ENCODE peak calls at places on chromosomes 12 and 14, in six cellular contexts. L is transverse colon, G is K562, X is HAP-1, P is pancreas, U is hepatocyte. H is an unnamed sample. For H3K9me3, the result is how much of the 10 kb centered on the place peaks cover.

GRCh38 chr12:85641796-85642195 is 194.4 kb downstream of the RASSF9 start:
- DNase-seq in L (no peak), G (no peak), X (no peak), P (no peak), U (no peak), H (no peak)

GRCh38 chr12:61891632-61892031 is 368.6 kb upstream of the USP15 start:
- DNase-seq in L (no peak), G (no peak), X (no peak), P (no peak), U (peak), H (no peak)

GRCh38 chr12:5264006-5264405 is 167.9 kb upstream of the NTF3 start:
- DNase-seq in L (no peak), G (peak), X (no peak), P (no peak), U (peak), H (no peak)

GRCh38 chr14:68638056-68638816 is 154.6 kb downstream of the ZFP36L1 start:
- DNase-seq in L (no peak), G (no peak), X (no peak), P (no peak), U (peak), H (no peak)

GRCh38 chr14:60590907-60591510 is 58.3 kb downstream of the SIX1 start:
- DNase-seq in L (no peak), G (no peak), X (no peak), P (no peak), U (no peak), H (no peak)

GRCh38 chr14:38866461-38866860 is 236.6 kb downstream of the SEC23A start:
- DNase-seq in L (no peak), G (no peak), X (no peak), P (no peak), U (peak), H (no peak)

GRCh38 chr12:123057505-123058265 is 77.2 kb downstream of the ARL6IP4 start:
- DNase-seq in L (no peak), G (no peak), X (no peak), P (peak), U (no peak), H (no peak)

GRCh38 chr12:89484470-89484869 is 40.1 kb downstream of the GALNT4 start:
- DNase-seq in L (no peak), G (no peak), X (no peak), P (no peak), U (no peak), H (no peak)

GRCh38 chr14:96206461-96206860 is 1.8 kb downstream of the BDKRB2 start:
- DNase-seq in L (peak), G (peak), X (no peak), P (no peak), U (no peak), H (no peak)

GRCh38 chr12:126286203-126286602 is 1221.0 kb downstream of the AACS start:
- DNase-seq in L (no peak), G (no peak), X (no peak), P (no peak), U (no peak), H (no peak)

GRCh38 chr14:42504433-42504832 is 897.8 kb downstream of the LRFN5 start:
- DNase-seq in L (no peak), G (no peak), X (no peak), P (no peak), U (no peak), H (no peak)
- H3K9me3 ChIP-seq in L (under half), G (under half), X (under half), P (under half), U (under half), H (under half)

DNA sequence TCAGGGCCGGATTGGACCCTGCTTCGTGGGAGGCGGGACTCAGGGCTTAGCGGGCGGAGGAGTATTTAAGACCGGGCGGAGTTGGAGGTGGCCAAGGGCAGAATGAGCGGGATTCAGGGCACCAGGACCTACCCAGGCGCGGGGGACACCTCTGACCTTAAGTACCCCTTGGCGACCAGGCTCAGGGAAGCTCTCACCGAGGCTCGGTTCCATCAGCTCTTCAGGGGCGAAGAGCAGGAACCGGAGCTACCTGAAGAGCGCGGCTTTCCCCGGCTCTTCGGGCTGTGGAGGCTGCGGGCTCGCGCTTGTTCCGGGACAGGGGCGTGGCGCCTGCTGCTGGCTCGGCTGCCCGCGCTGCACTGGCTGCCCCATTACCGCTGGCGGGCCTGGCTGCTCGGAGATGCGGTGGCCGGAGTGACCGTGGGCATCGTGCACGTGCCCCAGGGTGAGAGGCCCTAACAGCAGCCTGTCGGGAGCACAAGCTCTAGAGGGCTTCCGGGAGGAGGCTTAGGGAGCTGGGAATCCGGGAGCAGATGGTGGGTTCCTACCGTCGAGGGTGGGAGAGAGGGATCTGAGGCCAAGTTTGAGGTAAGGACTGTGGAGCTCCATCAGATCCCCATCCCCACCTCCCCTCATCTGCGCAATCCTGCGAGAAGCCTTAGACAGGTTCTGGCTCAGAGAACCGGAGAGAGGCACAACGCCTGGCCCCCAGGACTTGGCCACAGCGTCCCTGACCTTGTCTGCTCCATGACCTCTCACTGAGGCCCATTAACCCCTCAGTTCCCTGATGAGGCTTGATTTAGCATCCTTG is 8.4 kb downstream of the ARHGEF25 start:
- DNase-seq in L (no peak), G (no peak), X (no peak), P (no peak), U (peak), H (no peak)
- H3K9me3 ChIP-seq in L (under half), G (under half), X (under half), P (under half), U (under half), H (under half)

GRCh38 chr12:114445401-114446323 is 39.7 kb upstream of the TBX5 start:
- DNase-seq in L (no peak), G (no peak), X (peak), P (no peak), U (peak), H (no peak)
- H3K9me3 ChIP-seq in L (under half), G (under half), X (under half), P (under half), U (under half), H (under half)

GRCh38 chr12:45973526-45973925 is 16.8 kb downstream of the SCAF11 start:
- DNase-seq in L (no peak), G (no peak), X (no peak), P (no peak), U (no peak), H (no peak)
- H3K9me3 ChIP-seq in L (under half), G (under half), X (under half), P (under half), U (under half), H (under half)

DNA sequence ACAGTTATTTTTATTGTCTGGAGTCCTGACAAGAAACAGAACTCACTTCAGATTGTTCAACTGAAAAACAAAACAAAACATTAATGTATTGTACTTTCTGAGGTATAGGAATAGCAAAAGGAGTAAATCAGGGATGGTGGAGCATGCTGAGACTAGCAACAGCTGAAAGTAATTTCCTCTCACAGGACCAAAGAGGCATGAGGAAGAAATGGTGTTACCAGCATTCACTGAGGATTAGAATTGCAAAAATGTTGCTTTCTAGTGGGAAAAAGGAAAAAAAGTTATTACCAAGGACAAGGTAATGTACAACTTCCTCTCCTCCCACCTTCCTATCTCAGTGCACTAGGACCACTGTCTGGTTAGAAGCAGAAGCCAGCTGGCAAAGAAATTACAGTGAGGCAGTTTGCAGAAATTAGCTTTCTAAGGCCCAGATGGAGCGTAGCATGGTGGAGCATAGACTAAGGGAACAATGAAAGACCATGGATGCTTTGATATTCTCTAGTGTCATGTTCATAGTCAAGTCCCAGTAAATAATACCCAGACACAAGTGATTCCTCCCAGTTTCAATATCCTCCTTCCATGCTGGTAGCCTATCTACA is 133.6 kb upstream of the DCN start:
- DNase-seq in L (no peak), G (no peak), X (no peak), P (no peak), U (no peak), H (no peak)
- H3K9me3 ChIP-seq in L (under half), G (under half), X (under half), P (under half), U (under half), H (under half)

GRCh38 chr14:105854600-105855245 is 328.3 kb downstream of the TMEM121 start:
- DNase-seq in L (peak), G (no peak), X (no peak), P (peak), U (no peak), H (no peak)
- H3K9me3 ChIP-seq in L (under half), G (under half), X (under half), P (under half), U (under half), H (under half)

GRCh38 chr12:34298176-34298970 is 276.1 kb downstream of the ALG10 start:
- DNase-seq in L (no peak), G (no peak), X (no peak), P (peak), U (no peak), H (no peak)

GRCh38 chr12:34298971-34299801 is 276.9 kb downstream of the ALG10 start:
- DNase-seq in L (no peak), G (no peak), X (no peak), P (peak), U (no peak), H (no peak)

GRCh38 chr12:34300376-34301250 is 278.3 kb downstream of the ALG10 start:
- DNase-seq in L (no peak), G (no peak), X (no peak), P (peak), U (no peak), H (no peak)

GRCh38 chr12:34301251-34302130 is 279.2 kb downstream of the ALG10 start:
- DNase-seq in L (no peak), G (no peak), X (no peak), P (peak), U (no peak), H (no peak)

DNA sequence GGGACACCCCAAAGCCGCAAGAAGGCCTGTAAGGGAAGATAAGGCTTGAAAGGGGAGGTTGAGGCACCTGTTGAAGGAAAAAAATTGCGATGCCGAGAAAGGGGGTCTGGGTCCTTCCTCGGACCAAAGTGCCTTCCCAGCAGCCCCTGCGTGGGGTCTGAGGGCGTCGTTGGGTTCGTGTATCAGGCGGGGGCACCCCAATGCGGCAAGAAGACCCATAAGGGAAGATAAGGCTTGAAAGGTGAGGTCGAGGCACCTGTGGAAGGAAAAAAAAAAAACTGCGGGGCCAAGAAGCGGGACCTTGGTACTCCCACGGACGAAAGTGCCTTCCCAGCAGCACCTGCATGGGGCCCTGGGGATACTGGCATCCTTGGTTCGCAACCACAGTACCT is 277.5 kb downstream of the ALG10 start:
- DNase-seq in L (no peak), G (no peak), X (no peak), P (peak), U (no peak), H (no peak)
- H3K9me3 ChIP-seq in L (under half), G (under half), X (under half), P (under half), U (under half), H (under half)

GRCh38 chr12:13961983-13962382 is 19.4 kb downstream of the GRIN2B start:
- DNase-seq in L (no peak), G (no peak), X (no peak), P (no peak), U (no peak), H (no peak)

GRCh38 chr12:13959131-13959734 is 22.2 kb downstream of the GRIN2B start:
- DNase-seq in L (peak), G (no peak), X (no peak), P (no peak), U (no peak), H (no peak)

GRCh38 chr12:13957576-13957975 is 23.8 kb downstream of the GRIN2B start:
- DNase-seq in L (no peak), G (no peak), X (no peak), P (no peak), U (no peak), H (no peak)

GRCh38 chr12:13964666-13965065 is 16.7 kb downstream of the GRIN2B start:
- DNase-seq in L (no peak), G (no peak), X (no peak), P (no peak), U (no peak), H (no peak)

DNA sequence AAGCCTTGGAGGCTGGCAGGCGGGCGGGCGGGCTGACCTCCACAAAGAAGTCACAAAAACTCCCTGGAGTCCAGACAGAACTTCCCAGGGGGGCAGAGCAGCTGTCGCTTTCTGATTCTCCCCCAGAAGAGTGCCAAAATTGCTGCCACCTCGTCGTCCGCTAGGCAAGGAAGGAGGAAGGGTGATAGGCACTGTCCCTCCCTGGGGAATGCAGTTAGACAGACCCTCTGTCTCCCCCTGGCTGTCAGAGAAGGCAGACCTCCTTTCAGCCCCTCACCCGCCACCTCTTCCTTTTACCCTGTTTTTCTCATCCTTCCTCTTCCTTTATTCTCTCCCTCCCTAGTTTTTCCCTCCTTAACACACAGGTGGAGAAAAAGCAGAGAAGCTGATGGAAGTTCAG is 18.7 kb downstream of the GRIN2B start:
- DNase-seq in L (no peak), G (peak), X (peak), P (no peak), U (no peak), H (no peak)
- H3K9me3 ChIP-seq in L (under half), G (under half), X (under half), P (under half), U (under half), H (under half)